ENCODE peak calls at places on chromosomes 4 and X, in five cellular contexts. One of them, this sample, is unnamed.

GRCh38 chr4:70914631-70915030 is 12.5 kb downstream of the MOB1B start:
- DNase-seq in lung: no peak
- DNase-seq in H1: no peak
- DNase-seq in foreskin fibroblast: peak; percentile 7
- DNase-seq in sigmoid colon: no peak
- DNase-seq in this sample: peak; percentile 23

GRCh38 chr4:150010525-150011126 is 67.6 kb upstream of the DCLK2 start:
- DNase-seq in lung: no peak
- DNase-seq in H1: no peak
- DNase-seq in foreskin fibroblast: peak; percentile 74
- DNase-seq in sigmoid colon: no peak
- DNase-seq in this sample: peak; percentile 69

GRCh38 chr4:1711055-1711905 is 839 bp downstream of the SLBP start:
- DNase-seq in lung: peak; percentile 49
- DNase-seq in H1: no peak
- DNase-seq in foreskin fibroblast: peak; percentile 75
- DNase-seq in sigmoid colon: peak; percentile 83
- DNase-seq in this sample: peak; percentile 5

GRCh38 chr4:40434126-40434692 is 99.1 kb downstream of the CHRNA9 start:
- DNase-seq in lung: no peak
- DNase-seq in H1: no peak
- DNase-seq in foreskin fibroblast: no peak
- DNase-seq in sigmoid colon: no peak
- DNase-seq in this sample: no peak

GRCh38 chr4:94746746-94747145 is 11.0 kb upstream of the BMPR1B start:
- DNase-seq in lung: no peak
- DNase-seq in H1: no peak
- DNase-seq in foreskin fibroblast: no peak
- DNase-seq in sigmoid colon: no peak
- DNase-seq in this sample: no peak

GRCh38 chr4:30720656-30721352 is 635 bp downstream of the PCDH7 start:
- DNase-seq in lung: no peak
- DNase-seq in H1: peak; percentile 69
- DNase-seq in foreskin fibroblast: peak; percentile 71
- DNase-seq in sigmoid colon: peak; percentile 73
- DNase-seq in this sample: peak; percentile 21

GRCh38 chrX:136130931-136131843 is 16.1 kb upstream of the FHL1 start:
- DNase-seq in lung: no peak
- DNase-seq in H1: no peak
- DNase-seq in foreskin fibroblast: peak; percentile 77
- DNase-seq in sigmoid colon: no peak
- DNase-seq in this sample: peak; percentile 94

GRCh38 chr4:171759274-171759673 is 53.9 kb upstream of the GALNTL6 start:
- DNase-seq in lung: peak; percentile 35
- DNase-seq in H1: no peak
- DNase-seq in foreskin fibroblast: no peak
- DNase-seq in sigmoid colon: no peak
- DNase-seq in this sample: no peak

GRCh38 chr4:84530871-84531270 is 31.8 kb upstream of the NKX6-1 start:
- DNase-seq in lung: no peak
- DNase-seq in H1: no peak
- DNase-seq in foreskin fibroblast: peak; percentile 54
- DNase-seq in sigmoid colon: no peak
- DNase-seq in this sample: peak; percentile 80

GRCh38 chr4:55347610-55348228 is 1.7 kb downstream of the SRD5A3 start:
- DNase-seq in lung: peak; percentile 2
- DNase-seq in H1: no peak
- DNase-seq in foreskin fibroblast: no peak
- DNase-seq in sigmoid colon: no peak
- DNase-seq in this sample: peak; percentile 42

DNA sequence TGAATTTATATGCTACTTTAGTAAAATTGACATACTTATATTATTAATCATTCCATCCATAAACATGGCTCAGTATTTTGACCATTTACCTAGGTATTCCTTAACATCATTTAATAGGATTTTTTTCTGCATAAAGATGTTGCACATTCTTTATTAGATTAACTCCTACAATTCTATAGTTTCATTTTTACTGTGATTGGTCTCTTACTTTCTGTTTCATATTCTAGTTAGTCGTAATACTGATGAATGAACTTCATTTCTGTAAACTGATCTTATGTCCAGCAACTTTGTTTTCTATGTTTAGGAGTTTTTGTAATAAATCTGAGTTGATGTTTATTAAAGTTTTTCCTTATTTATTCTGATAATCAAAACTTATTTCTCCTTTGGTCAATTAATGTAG is 278.2 kb upstream of the CXXC4 start:
- DNase-seq in lung: no peak
- DNase-seq in H1: no peak
- DNase-seq in foreskin fibroblast: no peak
- DNase-seq in sigmoid colon: no peak
- DNase-seq in this sample: peak; percentile 2
- H3K4me3 ChIP-seq in lung: no peak overlapping the region
- H3K4me3 ChIP-seq in H1: no peak overlapping the region
- H3K4me3 ChIP-seq in foreskin fibroblast: no peak overlapping the region
- H3K4me3 ChIP-seq in sigmoid colon: no peak overlapping the region
- H3K4me3 ChIP-seq in this sample: peak overlapping the region; percentile 15

DNA sequence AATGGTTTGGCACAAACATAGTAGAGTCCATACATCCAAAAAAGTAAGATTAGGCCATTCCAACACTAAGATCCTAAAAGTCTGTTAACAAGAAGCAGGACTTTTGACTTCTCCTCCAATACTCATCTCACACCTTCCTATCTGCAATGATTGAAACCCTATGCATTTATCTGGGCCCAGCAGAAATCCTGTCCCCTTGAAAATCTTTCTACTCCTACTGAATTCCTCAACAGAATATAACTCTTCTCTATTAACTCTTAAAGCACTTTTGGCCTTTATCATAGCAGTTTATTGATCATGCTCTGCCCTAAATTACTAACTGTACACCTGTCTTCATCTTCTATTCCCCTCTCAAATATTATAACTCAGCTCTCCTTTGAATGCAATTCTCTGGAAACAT is 4.6 kb downstream of the G3BP2 start:
- DNase-seq in lung: no peak
- DNase-seq in H1: no peak
- DNase-seq in foreskin fibroblast: no peak
- DNase-seq in sigmoid colon: no peak
- DNase-seq in this sample: no peak
- H3K4me3 ChIP-seq in lung: no peak overlapping the region
- H3K4me3 ChIP-seq in H1: no peak overlapping the region
- H3K4me3 ChIP-seq in foreskin fibroblast: no peak overlapping the region
- H3K4me3 ChIP-seq in sigmoid colon: no peak overlapping the region
- H3K4me3 ChIP-seq in this sample: no peak overlapping the region

DNA sequence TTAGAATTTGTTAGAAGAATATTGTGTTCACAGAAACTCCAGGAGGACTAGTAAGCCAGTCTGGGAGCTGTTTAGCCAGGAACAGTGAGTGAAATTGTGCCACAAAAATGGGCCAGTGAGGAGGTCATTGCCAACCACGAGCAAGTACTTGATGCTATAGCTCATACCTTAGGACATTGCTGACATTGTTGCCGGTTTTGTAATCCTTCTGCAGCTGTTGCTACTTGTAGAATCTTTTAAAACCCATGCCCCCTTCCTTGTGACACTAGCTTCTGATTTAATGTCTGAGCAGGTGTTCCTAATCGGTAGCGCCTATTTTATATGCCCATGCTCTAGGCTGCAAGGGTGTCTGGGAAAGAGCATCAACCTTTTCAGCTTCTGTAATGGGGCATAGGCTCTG is 2.5 kb downstream of the POLA1 start:
- DNase-seq in lung: no peak
- DNase-seq in H1: no peak
- DNase-seq in foreskin fibroblast: no peak
- DNase-seq in sigmoid colon: no peak
- DNase-seq in this sample: no peak
- H3K4me3 ChIP-seq in lung: no peak overlapping the region
- H3K4me3 ChIP-seq in H1: no peak overlapping the region
- H3K4me3 ChIP-seq in foreskin fibroblast: no peak overlapping the region
- H3K4me3 ChIP-seq in sigmoid colon: no peak overlapping the region
- H3K4me3 ChIP-seq in this sample: no peak overlapping the region

GRCh38 chr4:128809477-128810330 is at the start of gene JADE1:
- DNase-seq in lung: peak; percentile 94
- DNase-seq in H1: peak; percentile 92
- DNase-seq in foreskin fibroblast: peak; percentile 99
- DNase-seq in sigmoid colon: peak; percentile 95
- DNase-seq in this sample: peak; percentile 85
- H3K4me3 ChIP-seq in lung: peak within 1 kb of the TSS; percentile 78
- H3K4me3 ChIP-seq in H1: peak within 1 kb of the TSS; percentile 92
- H3K4me3 ChIP-seq in foreskin fibroblast: peak within 1 kb of the TSS; percentile 56
- H3K4me3 ChIP-seq in sigmoid colon: peak within 1 kb of the TSS; percentile 75
- H3K4me3 ChIP-seq in this sample: peak within 1 kb of the TSS; percentile 82

GRCh38 chrX:130083107-130083490 is 27.2 kb downstream of the ELF4 start:
- DNase-seq in lung: no peak
- DNase-seq in H1: no peak
- DNase-seq in foreskin fibroblast: no peak
- DNase-seq in sigmoid colon: no peak
- DNase-seq in this sample: no peak

GRCh38 chrX:130084651-130085237 is 25.6 kb downstream of the ELF4 start:
- DNase-seq in lung: no peak
- DNase-seq in H1: no peak
- DNase-seq in foreskin fibroblast: no peak
- DNase-seq in sigmoid colon: no peak
- DNase-seq in this sample: no peak

GRCh38 chrX:130082244-130083106 is 27.8 kb downstream of the ELF4 start:
- DNase-seq in lung: peak; percentile 45
- DNase-seq in H1: no peak
- DNase-seq in foreskin fibroblast: no peak
- DNase-seq in sigmoid colon: peak; percentile 72
- DNase-seq in this sample: no peak

GRCh38 chrX:130085551-130085986 is 24.7 kb downstream of the ELF4 start:
- DNase-seq in lung: no peak
- DNase-seq in H1: no peak
- DNase-seq in foreskin fibroblast: peak; percentile 58
- DNase-seq in sigmoid colon: no peak
- DNase-seq in this sample: no peak

GRCh38 chrX:130083656-130084382 is 26.5 kb downstream of the ELF4 start:
- DNase-seq in lung: no peak
- DNase-seq in H1: no peak
- DNase-seq in foreskin fibroblast: no peak
- DNase-seq in sigmoid colon: no peak
- DNase-seq in this sample: no peak
- H3K4me3 ChIP-seq in lung: no peak overlapping the region
- H3K4me3 ChIP-seq in H1: no peak overlapping the region
- H3K4me3 ChIP-seq in foreskin fibroblast: no peak overlapping the region
- H3K4me3 ChIP-seq in sigmoid colon: no peak overlapping the region
- H3K4me3 ChIP-seq in this sample: no peak overlapping the region

DNA sequence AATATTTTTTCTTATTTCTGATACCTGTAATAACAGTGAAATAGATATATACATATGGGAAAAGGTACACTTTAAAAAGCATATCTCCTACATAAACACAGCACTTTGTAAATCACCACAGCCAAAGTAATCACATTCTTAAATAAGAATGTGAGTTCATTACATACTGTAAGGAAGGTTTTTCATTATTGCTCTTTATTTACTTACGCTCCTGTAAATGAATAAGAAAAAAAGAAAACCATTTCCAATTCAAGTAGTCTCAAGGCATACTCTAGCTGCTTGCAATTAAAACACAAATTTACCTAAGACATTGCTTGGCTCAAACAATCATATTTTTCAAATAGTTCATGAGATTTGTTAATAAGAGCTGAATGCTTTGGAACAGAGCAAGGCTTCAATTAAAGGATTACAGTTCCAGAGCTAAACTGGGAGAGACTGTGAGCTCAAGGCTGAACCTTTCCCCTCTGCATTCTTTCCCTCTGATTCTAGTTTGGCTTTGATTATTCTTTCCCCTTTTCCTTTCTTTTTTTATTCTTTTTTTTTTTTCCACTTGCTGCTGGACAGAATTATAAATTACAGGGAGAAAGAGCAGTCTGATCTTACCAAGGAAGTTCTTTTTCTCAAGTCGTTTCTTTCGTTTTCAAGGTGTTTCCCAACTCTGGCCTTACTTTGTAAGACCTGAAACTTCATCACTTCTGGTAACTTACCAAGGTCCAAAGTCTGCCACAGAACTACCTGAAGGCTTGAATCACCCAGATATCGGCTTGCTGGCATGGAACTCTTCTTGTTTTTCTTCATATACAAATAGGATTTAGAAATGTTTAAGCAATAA is 278.3 kb downstream of the INPP4B start:
- DNase-seq in lung: no peak
- DNase-seq in H1: no peak
- DNase-seq in foreskin fibroblast: peak; percentile 76
- DNase-seq in sigmoid colon: no peak
- DNase-seq in this sample: peak; percentile 13
- H3K4me3 ChIP-seq in lung: no peak overlapping the region
- H3K4me3 ChIP-seq in H1: no peak overlapping the region
- H3K4me3 ChIP-seq in foreskin fibroblast: no peak overlapping the region
- H3K4me3 ChIP-seq in sigmoid colon: peak overlapping the region; percentile 2
- H3K4me3 ChIP-seq in this sample: no peak overlapping the region

DNA sequence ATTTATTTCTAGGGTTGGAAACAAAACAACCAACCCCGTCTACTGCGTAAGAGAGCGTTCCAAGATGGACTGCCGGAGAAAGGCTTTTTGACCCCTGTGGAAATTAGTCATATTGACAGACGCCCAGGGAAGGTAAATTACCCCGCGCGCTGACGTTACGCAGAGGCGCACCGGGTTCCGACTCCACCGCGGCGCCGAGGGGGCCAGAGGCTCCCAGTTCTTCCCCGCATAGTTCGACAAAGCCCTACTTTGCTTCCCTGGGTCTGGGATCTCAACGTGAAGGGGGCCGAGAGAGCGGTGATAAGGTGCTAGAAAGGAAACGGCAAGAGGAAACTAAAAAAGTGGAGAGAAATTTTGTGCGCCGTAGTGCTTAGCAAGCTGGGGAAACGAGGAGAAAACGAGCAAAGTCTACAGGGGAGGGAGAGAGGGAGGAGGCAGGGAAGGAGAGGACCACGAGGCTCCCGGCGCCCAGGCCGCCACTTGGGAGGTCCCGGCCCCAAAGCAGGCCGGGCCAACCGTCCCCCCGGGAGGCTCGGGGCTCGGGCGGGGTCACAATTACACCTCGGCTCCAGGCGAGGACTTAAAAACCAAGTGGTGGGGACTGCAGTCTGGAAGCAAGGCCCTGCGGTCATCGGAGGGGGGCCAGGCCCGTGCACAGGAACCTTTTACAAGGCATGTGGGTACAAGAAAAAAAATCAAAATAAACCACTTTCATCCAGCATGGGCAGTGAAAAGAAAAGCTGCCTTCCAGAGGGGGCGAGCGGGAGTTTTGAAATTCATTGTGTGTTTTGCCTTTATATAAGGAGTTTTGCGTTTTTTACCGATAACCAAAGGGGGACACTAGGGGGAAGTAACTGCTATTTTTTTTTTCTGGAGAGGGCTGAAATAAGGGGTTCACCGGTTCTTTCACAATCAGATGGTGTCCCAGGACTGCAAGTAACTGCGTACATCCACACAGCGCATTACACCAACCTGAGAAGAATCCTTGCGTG is 13.1 kb downstream of the HAND2 start:
- DNase-seq in lung: no peak
- DNase-seq in H1: peak; percentile 74
- DNase-seq in foreskin fibroblast: no peak
- DNase-seq in sigmoid colon: peak; percentile 83
- DNase-seq in this sample: no peak
- H3K4me3 ChIP-seq in lung: no peak overlapping the region
- H3K4me3 ChIP-seq in H1: peak overlapping the region; percentile 16
- H3K4me3 ChIP-seq in foreskin fibroblast: no peak overlapping the region
- H3K4me3 ChIP-seq in sigmoid colon: peak overlapping the region; percentile 55
- H3K4me3 ChIP-seq in this sample: no peak overlapping the region

GRCh38 chrX:413322-414201 is 26.9 kb upstream of the PPP2R3B start:
- DNase-seq in lung: no peak
- DNase-seq in H1: peak; percentile 73
- DNase-seq in foreskin fibroblast: peak; percentile 56
- DNase-seq in sigmoid colon: no peak
- DNase-seq in this sample: no peak
- H3K4me3 ChIP-seq in lung: no peak overlapping the region
- H3K4me3 ChIP-seq in H1: peak overlapping the region; percentile 22
- H3K4me3 ChIP-seq in foreskin fibroblast: no peak overlapping the region
- H3K4me3 ChIP-seq in sigmoid colon: peak overlapping the region; percentile 32
- H3K4me3 ChIP-seq in this sample: no peak overlapping the region

This sample was measured in PC-3.